ENCODE peak calls at places on chromosomes 11 and 22, in nine cellular contexts. T is tibial artery; E is renal cortical epithelial cell; O is activated CD8-positive, alpha-beta memory T cell treated with anti-CD3 and anti-CD28 coated beads for 1 hour; Z is astrocyte of the cerebellum; D is T-helper 9 cell; P is EL; F is mucosa of descending colon; S is left kidney. R is an unnamed sample.

GRCh38 chr22:48943567-48944432 is 883.9 kb downstream of the BRD1 start:
- DNase-seq in T (peak), E (no peak), O (no peak), Z (no peak), D (no peak), P (no peak), F (no peak), S (peak), R (peak)

GRCh38 chr11:119641991-119642745 is 86.8 kb downstream of the NECTIN1 start:
- DNase-seq in T (no peak), E (no peak), O (no peak), Z (no peak), D (no peak), P (peak), F (no peak), S (peak), R (peak)

GRCh38 chr22:19807914-19808872 is 46.5 kb downstream of the GNB1L start:
- DNase-seq in T (peak), E (no peak), O (no peak), Z (no peak), D (no peak), P (no peak), F (no peak), S (no peak), R (peak)

GRCh38 chr22:42912049-42912448 is 55.0 kb upstream of the ARFGAP3 start:
- DNase-seq in T (no peak), E (no peak), O (no peak), Z (no peak), D (no peak), P (no peak), F (no peak), S (no peak), R (no peak)

GRCh38 chr11:103609117-103610066 is 427.0 kb upstream of the DDI1 start:
- DNase-seq in T (no peak), E (peak), O (no peak), Z (peak), D (no peak), P (peak), F (no peak), S (no peak), R (peak)

GRCh38 chr11:133661867-133662266 is 129.6 kb upstream of the OPCML start:
- DNase-seq in T (no peak), E (no peak), O (no peak), Z (no peak), D (no peak), P (no peak), F (no peak), S (no peak), R (no peak)

GRCh38 chr11:131666617-131667016 is 296.2 kb downstream of the NTM start:
- DNase-seq in T (peak), E (no peak), O (no peak), Z (no peak), D (no peak), P (peak), F (no peak), S (no peak), R (no peak)

GRCh38 chr11:129932385-129933067 is 37.1 kb upstream of the NFRKB start:
- DNase-seq in T (no peak), E (no peak), O (no peak), Z (no peak), D (no peak), P (no peak), F (no peak), S (no peak), R (no peak)

GRCh38 chr11:33829430-33830141 is 55.3 kb upstream of the FBXO3 start:
- DNase-seq in T (no peak), E (peak), O (no peak), Z (peak), D (peak), P (peak), F (no peak), S (peak), R (peak)

GRCh38 chr11:63805844-63806415 is 7.3 kb upstream of the SPINDOC start:
- DNase-seq in T (peak), E (no peak), O (no peak), Z (no peak), D (no peak), P (peak), F (no peak), S (peak), R (no peak)

GRCh38 chr11:15707971-15708370 is 593.2 kb downstream of the INSC start:
- DNase-seq in T (peak), E (peak), O (no peak), Z (peak), D (no peak), P (peak), F (peak), S (peak), R (peak)

GRCh38 chr11:78699606-78700005 is 124.9 kb upstream of the NARS2 start:
- DNase-seq in T (no peak), E (no peak), O (no peak), Z (no peak), D (no peak), P (no peak), F (no peak), S (peak), R (no peak)

GRCh38 chr22:27435839-27436581 is 365.5 kb downstream of the MN1 start:
- DNase-seq in T (no peak), E (no peak), O (no peak), Z (peak), D (no peak), P (peak), F (no peak), S (peak), R (peak)

GRCh38 chr11:62880231-62880802 is 379 bp upstream of the SLC3A2 start:
- DNase-seq in T (no peak), E (peak), O (no peak), Z (no peak), D (no peak), P (peak), F (peak), S (peak), R (peak)

GRCh38 chr11:44621784-44622183 is 56.3 kb downstream of the CD82 start:
- DNase-seq in T (peak), E (no peak), O (no peak), Z (no peak), D (no peak), P (no peak), F (no peak), S (no peak), R (no peak)

GRCh38 chr11:110349109-110349996 is 52.9 kb upstream of the RDX start:
- DNase-seq in T (no peak), E (peak), O (no peak), Z (no peak), D (no peak), P (no peak), F (no peak), S (no peak), R (no peak)

GRCh38 chr11:23536907-23537306 is 676.6 kb upstream of the CCDC179 start:
- DNase-seq in T (no peak), E (no peak), O (no peak), Z (no peak), D (no peak), P (no peak), F (no peak), S (no peak), R (no peak)

GRCh38 chr11:62656801-62657429 is 3.8 kb upstream of the INTS5 start:
- DNase-seq in T (no peak), E (no peak), O (no peak), Z (no peak), D (no peak), P (no peak), F (no peak), S (no peak), R (no peak)

GRCh38 chr11:77457340-77457739 is 16.6 kb downstream of the PAK1 start:
- DNase-seq in T (no peak), E (no peak), O (no peak), Z (no peak), D (no peak), P (no peak), F (no peak), S (no peak), R (peak)

GRCh38 chr22:23200896-23201295 is 20.6 kb downstream of the BCR start:
- DNase-seq in T (no peak), E (no peak), O (no peak), Z (no peak), D (no peak), P (no peak), F (no peak), S (peak), R (no peak)

GRCh38 chr11:45374632-45375031 is 88.5 kb upstream of the SYT13 start:
- DNase-seq in T (no peak), E (no peak), O (no peak), Z (no peak), D (no peak), P (no peak), F (no peak), S (peak), R (no peak)